ENCODE peak calls at places on chromosomes 3 and 15, in ten cellular contexts. U is H9, V is mucosa of descending colon, F is psoas muscle, I is neural crest cell, X is natural killer cell, L is AG09319, Y is astrocyte of the spinal cord, T is cardiac muscle cell, B is cardiac fibroblast. R is an unnamed sample.

GRCh38 chr3:35654471-35654870 is 15.1 kb downstream of the ARPP21 start:
- DNase-seq in F (no peak), I (no peak), U (no peak), V (no peak), B (no peak), X (no peak), Y (no peak), T (no peak), L (no peak), R (no peak)

GRCh38 chr15:95832655-95833054 is 497.8 kb upstream of the NR2F2 start:
- DNase-seq in Y (no peak), B (no peak), U (no peak), F (no peak), I (no peak), L (no peak), T (no peak), X (no peak), V (no peak), R (no peak)

GRCh38 chr3:5634411-5634810 is 446.9 kb downstream of the EDEM1 start:
- DNase-seq in F (no peak), L (no peak), U (peak; percentile 34), T (no peak), X (no peak), Y (no peak), B (no peak), V (no peak), I (no peak), R (no peak)

GRCh38 chr3:143786229-143787199 is 61.8 kb downstream of the SLC9A9 start:
- DNase-seq in F (peak; percentile 25), V (no peak), T (peak; percentile 68), U (no peak), B (peak; percentile 43), L (no peak), I (no peak), X (no peak), Y (peak; percentile 40), R (no peak)

GRCh38 chr3:127691974-127692373 is 19.2 kb downstream of the ABTB1 start:
- DNase-seq in V (peak; percentile 13), L (no peak), I (no peak), B (no peak), X (no peak), Y (no peak), T (no peak), F (peak; percentile 6), U (no peak), R (no peak)

GRCh38 chr15:88636654-88637053 is 2.2 kb upstream of the ISG20 start:
- DNase-seq in Y (no peak), U (no peak), B (no peak), F (no peak), L (no peak), I (no peak), X (no peak), V (no peak), T (no peak), R (no peak)

GRCh38 chr3:46860381-46861292 is 2.6 kb downstream of the MYL3 start:
- DNase-seq in V (peak; percentile 31), T (no peak), Y (no peak), B (no peak), L (no peak), U (no peak), X (no peak), F (peak; percentile 55), I (no peak), R (peak; percentile 56)

GRCh38 chr15:57922780-57923179 is 142.7 kb downstream of the ALDH1A2 start:
- DNase-seq in Y (no peak), I (no peak), X (no peak), T (peak; percentile 55), V (peak; percentile 83), F (peak; percentile 37), B (peak; percentile 44), L (no peak), U (no peak), R (no peak)

GRCh38 chr3:15045667-15046066 is 19.4 kb downstream of the MRPS25 start:
- DNase-seq in V (no peak), T (no peak), L (no peak), X (no peak), Y (no peak), I (no peak), U (no peak), F (no peak), B (no peak), R (no peak)

GRCh38 chr3:98612996-98613517 is 19.6 kb upstream of the CPOX start:
- DNase-seq in F (no peak), B (peak; percentile 22), L (no peak), Y (no peak), T (no peak), V (no peak), U (no peak), X (no peak), I (no peak), R (no peak)

GRCh38 chr15:60589728-60590127 is 110.8 kb upstream of the ICE2 start:
- DNase-seq in I (no peak), U (no peak), T (no peak), B (no peak), V (no peak), Y (no peak), X (no peak), F (no peak), L (peak; percentile 54), R (no peak)

GRCh38 chr15:60594071-60594470 is 115.1 kb upstream of the ICE2 start:
- DNase-seq in T (no peak), L (no peak), V (no peak), U (no peak), X (no peak), B (no peak), I (no peak), Y (no peak), F (no peak), R (no peak)

GRCh38 chr15:60590935-60591490 is 112.1 kb upstream of the ICE2 start:
- DNase-seq in F (peak; percentile 62), U (peak; percentile 68), X (peak; percentile 57), V (peak; percentile 69), Y (peak; percentile 26), L (no peak), T (peak; percentile 43), B (peak; percentile 62), I (peak; percentile 36), R (peak; percentile 59)

GRCh38 chr15:60591491-60592385 is 112.8 kb upstream of the ICE2 start:
- DNase-seq in Y (no peak), B (peak; percentile 37), L (no peak), V (peak; percentile 67), F (peak; percentile 69), U (peak; percentile 61), X (peak; percentile 46), I (peak; percentile 26), T (peak; percentile 16), R (peak; percentile 69)

DNA sequence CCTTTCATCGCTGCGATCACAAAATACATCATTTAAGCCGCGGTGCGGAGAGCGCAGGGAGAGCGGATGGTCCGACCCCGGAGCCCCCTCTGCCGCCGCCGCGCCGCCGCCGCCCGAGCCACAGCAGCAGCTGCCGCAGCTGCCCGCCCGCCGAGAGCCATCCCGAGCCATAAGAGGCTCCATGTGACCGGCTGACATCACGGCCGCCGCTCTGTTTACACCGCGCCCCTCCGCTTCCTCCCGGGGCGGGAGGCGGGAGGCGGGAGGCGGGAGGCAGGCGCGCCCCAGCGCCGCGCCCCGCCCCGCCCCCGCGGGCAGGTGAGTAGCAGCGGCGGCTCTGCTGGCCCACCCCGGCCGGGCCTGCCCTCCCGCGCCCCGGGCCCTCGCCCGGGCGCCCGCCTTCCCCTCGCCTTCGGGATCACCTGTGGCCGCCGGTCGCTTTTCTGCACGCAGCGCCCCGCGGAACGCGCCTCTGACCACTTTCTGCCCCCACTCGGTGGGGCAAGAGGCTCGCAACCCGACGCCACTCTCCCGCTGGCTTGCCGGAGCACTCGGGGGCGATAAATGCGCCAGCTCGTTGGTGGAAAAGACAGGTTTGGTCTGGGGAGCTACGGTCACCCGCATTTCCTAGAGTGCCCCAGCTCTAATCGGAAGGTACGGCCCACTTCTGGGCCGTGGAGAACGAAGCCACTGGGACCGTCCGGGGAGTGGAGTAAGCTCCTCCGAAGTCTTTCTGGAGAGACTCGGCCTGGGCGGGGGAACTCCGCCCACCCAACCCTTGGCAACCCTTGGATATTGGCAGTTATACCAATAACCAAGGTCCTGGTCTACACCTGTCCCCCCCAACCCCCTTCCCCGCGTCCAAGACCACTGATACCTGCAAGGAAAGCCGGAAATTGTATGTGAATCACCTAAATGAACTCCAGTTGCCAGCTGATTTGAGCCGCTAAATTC is 113.7 kb upstream of the ICE2 start:
- DNase-seq in V (peak; percentile 92), I (peak; percentile 56), B (peak; percentile 78), X (peak; percentile 73), L (no peak), Y (peak; percentile 54), F (peak; percentile 88), T (peak; percentile 64), U (peak; percentile 91), R (peak; percentile 89)
- TF ChIP-seq CTCF in V (no peak), I (peak; percentile 40), B (peak; percentile 25), X (no peak), L (no peak), Y (no peak), F (peak; percentile 25), T (no peak), U (peak; percentile 33), R (peak; percentile 21)

DNA sequence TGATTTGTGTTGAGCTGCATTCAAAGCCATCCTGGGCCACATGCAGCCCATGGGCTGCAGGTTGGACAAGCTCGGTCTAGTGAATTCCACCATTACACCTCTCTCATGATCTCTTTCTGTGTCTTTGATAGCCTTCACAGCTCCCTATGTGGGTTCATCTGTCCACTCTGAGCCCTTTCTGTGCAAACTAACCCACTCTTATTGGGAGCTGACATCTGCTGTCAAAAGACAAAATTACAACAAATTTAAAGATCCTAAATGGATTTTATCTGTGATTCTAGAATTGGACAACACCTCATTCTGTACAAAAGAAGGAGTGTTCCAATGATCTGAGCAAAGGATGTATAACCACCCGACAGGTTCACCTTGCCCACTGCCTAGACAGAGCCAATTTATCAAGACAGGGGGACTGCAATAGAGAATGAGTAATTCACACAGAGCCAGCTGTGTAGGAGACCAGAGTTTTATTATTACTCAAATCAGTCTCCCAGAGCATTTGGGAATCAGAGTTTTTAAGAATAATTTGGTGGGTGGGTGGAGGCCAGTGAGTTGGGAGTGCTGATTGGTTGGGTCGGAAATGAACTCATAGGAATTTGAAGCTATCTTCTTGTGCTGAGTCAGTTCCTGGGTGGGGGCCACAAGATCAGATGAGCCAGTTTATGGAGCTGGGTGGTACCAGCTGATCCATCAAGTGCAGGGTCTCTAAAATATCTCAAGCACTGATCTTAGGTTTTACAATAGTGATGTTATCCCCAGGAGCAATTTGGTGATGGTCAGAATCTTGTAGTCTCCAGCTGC is 2.6 kb upstream of the XYLB start:
- DNase-seq in T (peak; percentile 30), X (no peak), L (no peak), V (no peak), U (no peak), F (no peak), B (peak; percentile 34), Y (no peak), I (no peak), R (no peak)
- TF ChIP-seq CTCF in T (peak; percentile 16), X (no peak), L (peak; percentile 6), V (no peak), U (no peak), F (no peak), B (no peak), Y (no peak), I (no peak), R (no peak)

GRCh38 chr15:62306851-62307504 is 141.9 kb upstream of the C2CD4B start:
- DNase-seq in F (peak; percentile 35), T (peak; percentile 88), I (peak; percentile 36), B (peak; percentile 89), V (no peak), L (peak; percentile 30), X (no peak), Y (peak; percentile 75), U (peak; percentile 83), R (peak; percentile 19)
- TF ChIP-seq CTCF in F (peak; percentile 69), T (peak; percentile 62), I (peak; percentile 85), B (peak; percentile 65), V (peak; percentile 34), L (peak; percentile 63), X (no peak), Y (peak; percentile 66), U (peak; percentile 80), R (peak; percentile 71)

GRCh38 chr15:100463515-100463914 is 65.2 kb downstream of the CERS3 start:
- DNase-seq in F (no peak), U (no peak), Y (no peak), V (no peak), I (no peak), T (no peak), L (no peak), X (no peak), B (no peak), R (no peak)
- TF ChIP-seq CTCF in F (no peak), U (no peak), Y (no peak), V (no peak), I (no peak), T (no peak), L (no peak), X (no peak), B (no peak), R (no peak)